ENCODE peak calls at places on chromosomes 7 and 10, in seven cellular contexts. P, V, C, X, N, I and U are unnamed samples.

GRCh38 chr7:130966246-130967009 is 232.4 kb upstream of the KLF14 start:
- DNase-seq in X (no peak), C (no peak), P (no peak), V (peak; percentile 90), I (no peak), N (no peak), U (no peak)

GRCh38 chr10:126226205-126226604 is 162.1 kb downstream of the ADAM12 start:
- DNase-seq in C (no peak), V (no peak), N (no peak), X (no peak), I (no peak), P (no peak), U (no peak)

GRCh38 chr10:84659027-84659426 is 330.6 kb downstream of the CCSER2 start:
- DNase-seq in C (no peak), V (no peak), N (no peak), I (no peak), P (no peak), X (no peak), U (no peak)

GRCh38 chr10:51251110-51251509 is 176.8 kb downstream of the PRKG1 start:
- DNase-seq in P (no peak), N (no peak), V (peak; percentile 12), C (no peak), X (no peak), I (no peak), U (no peak)

GRCh38 chr10:20303453-20304152 is 487.4 kb downstream of the PLXDC2 start:
- DNase-seq in N (no peak), C (no peak), X (no peak), I (no peak), V (no peak), P (no peak), U (no peak)

GRCh38 chr7:113891828-113892227 is 27.0 kb downstream of the PPP1R3A start:
- DNase-seq in I (no peak), X (no peak), V (peak; percentile 90), N (peak; percentile 62), P (no peak), C (no peak), U (no peak)

GRCh38 chr7:41189866-41190265 is 513.0 kb downstream of the INHBA start:
- DNase-seq in X (no peak), P (no peak), V (peak; percentile 98), C (no peak), I (no peak), N (peak; percentile 88), U (no peak)

GRCh38 chr7:148262721-148263229 is 327.8 kb upstream of the C7orf33 start:
- DNase-seq in P (peak; percentile 80), I (peak; percentile 49), C (peak; percentile 58), N (peak; percentile 32), V (peak; percentile 6), X (peak; percentile 83), U (peak; percentile 59)

GRCh38 chr7:83366629-83367028 is 203.9 kb upstream of the PCLO start:
- DNase-seq in X (no peak), V (no peak), P (no peak), N (no peak), I (no peak), C (no peak), U (no peak)

GRCh38 chr10:31101123-31101522 is 69.5 kb upstream of the ZNF438 start:
- DNase-seq in N (peak; percentile 82), V (peak; percentile 94), X (no peak), C (no peak), I (no peak), P (no peak), U (no peak)

GRCh38 chr10:2214035-2214434 is 476.7 kb upstream of the ADARB2 start:
- DNase-seq in V (peak; percentile 94), X (no peak), I (no peak), P (no peak), N (peak; percentile 17), C (no peak), U (no peak)

GRCh38 chr7:22717760-22718159 is 9.2 kb upstream of the IL6 start:
- DNase-seq in I (no peak), P (no peak), V (no peak), C (no peak), X (no peak), N (no peak), U (peak; percentile 45)

GRCh38 chr7:70189776-70190175 is 591.5 kb downstream of the AUTS2 start:
- DNase-seq in I (no peak), V (peak; percentile 32), N (no peak), X (no peak), C (no peak), P (no peak), U (no peak)

GRCh38 chr10:89535185-89536012 is at the start of gene SLC16A12:
- DNase-seq in V (peak; percentile 29), I (peak; percentile 40), X (peak; percentile 21), P (no peak), N (no peak), C (no peak), U (peak; percentile 25)

GRCh38 chr7:107138696-107139420 is 29.9 kb upstream of the HBP1 start:
- DNase-seq in X (no peak), N (no peak), V (peak; percentile 8), I (no peak), P (no peak), C (no peak), U (no peak)

GRCh38 chr10:50636576-50636975 is 12.8 kb upstream of the SGMS1 start:
- DNase-seq in I (no peak), N (no peak), C (no peak), X (no peak), P (no peak), V (peak; percentile 51), U (no peak)

GRCh38 chr7:65004575-65004974 is 1.9 kb downstream of the ERV3-1 start:
- DNase-seq in I (no peak), N (no peak), V (no peak), P (no peak), X (no peak), C (no peak), U (no peak)

GRCh38 chr7:24290004-24290641 is 6.1 kb downstream of the NPY start:
- DNase-seq in P (no peak), V (peak; percentile 36), N (peak; percentile 12), X (no peak), C (peak; percentile 17), I (no peak), U (peak; percentile 35)

GRCh38 chr10:31475514-31475913 is 156.5 kb downstream of the ZEB1 start:
- DNase-seq in V (no peak), P (no peak), C (no peak), X (no peak), N (no peak), I (no peak), U (no peak)

GRCh38 chr10:88553116-88553752 is 29.9 kb downstream of the RNLS start:
- DNase-seq in C (peak; percentile 22), N (peak; percentile 25), P (peak; percentile 7), X (peak; percentile 75), I (peak; percentile 29), V (peak; percentile 73), U (peak; percentile 40)

GRCh38 chr10:34558093-34558492 is 257.0 kb downstream of the PARD3 start:
- DNase-seq in P (no peak), X (no peak), V (no peak), C (no peak), N (no peak), I (no peak), U (no peak)

DNA sequence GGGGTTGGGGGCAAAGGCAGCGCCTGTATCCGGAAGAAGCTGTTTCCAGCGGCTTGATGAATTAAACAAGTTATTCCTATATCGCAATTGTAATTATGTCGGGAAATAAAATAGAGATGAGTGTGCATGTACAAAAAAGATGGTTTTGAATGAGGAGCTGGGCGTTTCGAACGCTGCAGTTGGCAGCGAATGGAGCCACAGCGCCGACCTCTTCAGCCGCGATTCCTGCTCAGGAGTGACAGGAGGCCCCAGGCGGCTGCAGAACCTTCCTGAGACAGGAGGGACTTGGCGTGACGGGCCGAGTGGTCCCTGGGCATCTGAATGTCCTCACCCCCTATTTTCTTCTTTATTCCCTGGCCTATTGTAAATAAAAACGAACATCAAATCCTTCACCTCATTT is 184.9 kb downstream of the DNAJB6 start:
- DNase-seq in N (no peak), V (no peak), C (no peak), X (no peak), I (no peak), P (no peak), U (no peak)
- H3K9me3 ChIP-seq in N (no peaks in the 10 kb centered on the region), V (no peaks in the 10 kb centered on the region), C (no peaks in the 10 kb centered on the region), X (no peaks in the 10 kb centered on the region), I (no peaks in the 10 kb centered on the region), P (peaks cover 30% of the 10 kb centered on the region), U (no peaks in the 10 kb centered on the region)

DNA sequence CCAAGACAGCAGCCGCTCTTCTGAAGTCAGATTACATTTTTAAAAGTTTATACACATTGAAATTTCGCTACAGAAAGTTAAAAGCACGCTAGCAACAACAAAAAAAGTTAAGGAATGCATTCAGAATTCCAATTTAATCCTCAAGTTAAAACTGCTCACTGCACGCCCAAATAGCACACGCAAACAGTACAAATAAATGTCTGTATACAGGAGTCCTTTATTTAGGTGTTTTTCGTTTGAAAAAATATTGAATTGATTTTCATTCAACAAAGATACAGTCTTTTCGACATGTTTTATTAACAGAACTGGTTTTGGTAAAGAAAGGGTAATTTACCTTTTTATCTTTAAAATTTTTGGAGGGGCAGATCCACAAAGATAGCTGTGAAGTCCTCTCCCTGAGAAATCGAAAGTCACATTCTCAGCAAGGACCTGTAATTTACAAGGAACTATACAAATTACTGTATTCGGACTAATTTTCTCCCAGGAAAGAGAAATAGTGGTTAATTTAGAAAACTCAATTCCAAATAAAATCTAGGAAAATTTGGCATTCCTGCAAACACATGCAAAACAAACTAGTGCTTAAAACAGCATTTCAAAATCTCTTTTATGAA is 4.4 kb upstream of the NKX2-3 start:
- DNase-seq in C (no peak), I (no peak), P (no peak), V (no peak), X (no peak), N (no peak), U (no peak)
- H3K27me3 ChIP-seq in C (peaks cover 3% of the 10 kb centered on the region), I (peaks cover 100% of the 10 kb centered on the region), P (peaks cover 92% of the 10 kb centered on the region), V (peaks cover 89% of the 10 kb centered on the region), X (peaks cover 3% of the 10 kb centered on the region), N (peaks cover 70% of the 10 kb centered on the region), U (no peaks in the 10 kb centered on the region)

GRCh38 chr10:10363217-10363616 is 654.5 kb upstream of the CELF2 start:
- DNase-seq in C (no peak), I (no peak), V (no peak), N (no peak), X (no peak), P (no peak), U (no peak)
- H3K9me3 ChIP-seq in C (no peaks in the 10 kb centered on the region), I (no peaks in the 10 kb centered on the region), V (no peaks in the 10 kb centered on the region), N (peaks cover 4% of the 10 kb centered on the region), X (no peaks in the 10 kb centered on the region), P (no peaks in the 10 kb centered on the region), U (no peaks in the 10 kb centered on the region)

GRCh38 chr10:129958118-129958685 is 5.9 kb downstream of the EBF3 start:
- DNase-seq in P (no peak), I (peak; percentile 31), N (no peak), X (no peak), C (no peak), V (no peak), U (peak; percentile 58)
- H3K27me3 ChIP-seq in P (peaks cover 57% of the 10 kb centered on the region), I (peaks cover 33% of the 10 kb centered on the region), N (peaks cover 6% of the 10 kb centered on the region), X (peaks cover 5% of the 10 kb centered on the region), C (peaks cover 57% of the 10 kb centered on the region), V (peaks cover 57% of the 10 kb centered on the region), U (no peaks in the 10 kb centered on the region)